ENCODE peak calls at places on chromosome 2, in four cellular contexts. Z is AG04450, B is brain microvascular endothelial cell, H is IMR-90. P is an unnamed sample.

GRCh38 chr2:134630760-134631159 is 88.0 kb downstream of the TMEM163 start:
- DNase-seq in H (no peak), Z (no peak), B (no peak), P (no peak)

GRCh38 chr2:237060518-237061312 is 25.0 kb upstream of the COPS8 start:
- DNase-seq in H (peak; percentile 72), B (peak; percentile 63), Z (peak; percentile 30), P (no peak)

GRCh38 chr2:219309278-219309677 is at the start of gene PTPRN:
- DNase-seq in H (peak; percentile 87), B (peak; percentile 5), Z (peak; percentile 36), P (no peak)

GRCh38 chr2:70328921-70329561 is 27.2 kb upstream of the FAM136A start:
- DNase-seq in B (no peak), Z (no peak), H (no peak), P (peak; percentile 93)

GRCh38 chr2:43766006-43766405 is 7.8 kb upstream of the DYNC2LI1 start:
- DNase-seq in B (no peak), H (no peak), Z (no peak), P (no peak)

GRCh38 chr2:28691774-28692281 is 59.8 kb upstream of the PPP1CB start:
- DNase-seq in B (peak; percentile 36), Z (peak; percentile 67), H (peak; percentile 82), P (no peak)

GRCh38 chr2:120625865-120626560 is 109.7 kb upstream of the GLI2 start:
- DNase-seq in Z (no peak), B (no peak), H (no peak), P (no peak)

GRCh38 chr2:40353236-40353635 is 98.7 kb downstream of the SLC8A1 start:
- DNase-seq in Z (no peak), H (no peak), B (no peak), P (no peak)

GRCh38 chr2:230905448-230906430 is 19.3 kb downstream of the GPR55 start:
- DNase-seq in H (peak; percentile 44), Z (no peak), B (peak; percentile 15), P (no peak)

GRCh38 chr2:40401896-40402295 is 50.0 kb downstream of the SLC8A1 start:
- DNase-seq in B (peak; percentile 94), Z (peak; percentile 49), H (peak; percentile 94), P (no peak)

GRCh38 chr2:66675596-66675995 is 240.7 kb downstream of the MEIS1 start:
- DNase-seq in H (no peak), B (no peak), Z (no peak), P (no peak)

GRCh38 chr2:147181351-147182029 is 663.3 kb upstream of the ACVR2A start:
- DNase-seq in Z (no peak), H (no peak), B (no peak), P (no peak)

GRCh38 chr2:53854678-53855077 is 5.1 kb downstream of the GPR75 start:
- DNase-seq in H (peak; percentile 10), B (no peak), Z (no peak), P (no peak)

GRCh38 chr2:199955007-199955338 is 318 bp downstream of the TYW5 start:
- DNase-seq in Z (no peak), H (no peak), B (no peak), P (no peak)

GRCh38 chr2:239040152-239040761 is 192.4 kb downstream of the TWIST2 start:
- DNase-seq in H (no peak), B (no peak), Z (no peak), P (no peak)

GRCh38 chr2:27705851-27706622 is 42.3 kb downstream of the SLC4A1AP start:
- DNase-seq in H (peak; percentile 99), B (peak; percentile 92), Z (peak; percentile 86), P (peak; percentile 98)

GRCh38 chr2:37648316-37649011 is 23.0 kb downstream of the CDC42EP3 start:
- DNase-seq in Z (no peak), H (no peak), B (no peak), P (no peak)

GRCh38 chr2:88003074-88003755 is 13.1 kb downstream of the RNU2-63P start:
- DNase-seq in B (no peak), H (no peak), Z (no peak), P (no peak)

GRCh38 chr2:222037211-222037610 is 261.6 kb downstream of the PAX3 start:
- DNase-seq in H (no peak), Z (no peak), B (no peak), P (no peak)

GRCh38 chr2:239378918-239379640 is 21.7 kb downstream of the HDAC4 start:
- DNase-seq in Z (no peak), H (no peak), B (no peak), P (no peak)

GRCh38 chr2:140353541-140353940 is 1573.4 kb upstream of the NXPH2 start:
- DNase-seq in B (peak; percentile 35), H (no peak), Z (no peak), P (peak; percentile 0)

GRCh38 chr2:171412571-171412970 is 21.2 kb downstream of the METTL8 start:
- DNase-seq in B (no peak), H (no peak), Z (no peak), P (no peak)

GRCh38 chr2:178550352-178550751 is 70.1 kb downstream of the PLEKHA3 start:
- DNase-seq in Z (no peak), B (no peak), H (no peak), P (no peak)

GRCh38 chr2:177422271-177422670 is 29.7 kb downstream of the AGPS start:
- DNase-seq in B (no peak), Z (no peak), H (peak; percentile 46), P (no peak)

GRCh38 chr2:152432206-152432653 is 97.3 kb downstream of the FMNL2 start:
- DNase-seq in B (peak; percentile 77), Z (no peak), H (peak; percentile 41), P (peak; percentile 85)

GRCh38 chr2:230602562-230603230 is 109.9 kb upstream of the CAB39 start:
- DNase-seq in H (no peak), B (no peak), Z (no peak), P (no peak)

GRCh38 chr2:150133623-150134022 is 353.8 kb downstream of the RND3 start:
- DNase-seq in B (peak; percentile 95), Z (no peak), H (peak; percentile 92), P (peak; percentile 98)

GRCh38 chr2:213086566-213086965 is 64.8 kb downstream of the IKZF2 start:
- DNase-seq in H (no peak), B (no peak), Z (no peak), P (no peak)
- H3K27ac ChIP-seq in H (no peak overlapping the region), B (no peak overlapping the region), Z (no peak overlapping the region), P (no peak overlapping the region)

GRCh38 chr2:131105950-131106801 is 1.0 kb downstream of the PLEKHB2 start:
- DNase-seq in Z (no peak), B (peak; percentile 43), H (peak; percentile 53), P (peak; percentile 39)
- H3K27ac ChIP-seq in Z (peak overlapping the region; percentile 80), B (peak overlapping the region; percentile 89), H (peak overlapping the region; percentile 38), P (peak overlapping the region; percentile 92)

DNA sequence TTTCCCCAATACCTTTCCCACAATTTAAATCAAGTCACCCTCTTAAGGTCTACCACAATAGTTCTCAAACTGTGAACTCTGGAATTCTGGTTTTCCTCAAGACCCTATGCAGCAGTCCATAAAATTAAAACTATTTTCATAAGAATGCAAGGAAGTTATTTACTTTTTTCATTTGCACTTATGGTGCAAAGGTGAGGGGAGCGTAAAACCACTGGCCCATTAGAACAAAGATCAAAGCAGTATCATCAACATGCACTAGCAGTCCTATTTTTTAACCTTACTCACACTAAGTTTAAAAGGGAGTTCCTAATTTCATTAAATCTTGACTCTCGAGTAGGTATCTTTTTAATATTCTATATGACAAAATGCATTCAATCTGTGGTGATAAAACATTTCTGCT is 85.3 kb downstream of the MEMO1 start:
- DNase-seq in H (no peak), B (no peak), Z (no peak), P (no peak)
- H3K27ac ChIP-seq in H (no peak overlapping the region), B (no peak overlapping the region), Z (no peak overlapping the region), P (no peak overlapping the region)

DNA sequence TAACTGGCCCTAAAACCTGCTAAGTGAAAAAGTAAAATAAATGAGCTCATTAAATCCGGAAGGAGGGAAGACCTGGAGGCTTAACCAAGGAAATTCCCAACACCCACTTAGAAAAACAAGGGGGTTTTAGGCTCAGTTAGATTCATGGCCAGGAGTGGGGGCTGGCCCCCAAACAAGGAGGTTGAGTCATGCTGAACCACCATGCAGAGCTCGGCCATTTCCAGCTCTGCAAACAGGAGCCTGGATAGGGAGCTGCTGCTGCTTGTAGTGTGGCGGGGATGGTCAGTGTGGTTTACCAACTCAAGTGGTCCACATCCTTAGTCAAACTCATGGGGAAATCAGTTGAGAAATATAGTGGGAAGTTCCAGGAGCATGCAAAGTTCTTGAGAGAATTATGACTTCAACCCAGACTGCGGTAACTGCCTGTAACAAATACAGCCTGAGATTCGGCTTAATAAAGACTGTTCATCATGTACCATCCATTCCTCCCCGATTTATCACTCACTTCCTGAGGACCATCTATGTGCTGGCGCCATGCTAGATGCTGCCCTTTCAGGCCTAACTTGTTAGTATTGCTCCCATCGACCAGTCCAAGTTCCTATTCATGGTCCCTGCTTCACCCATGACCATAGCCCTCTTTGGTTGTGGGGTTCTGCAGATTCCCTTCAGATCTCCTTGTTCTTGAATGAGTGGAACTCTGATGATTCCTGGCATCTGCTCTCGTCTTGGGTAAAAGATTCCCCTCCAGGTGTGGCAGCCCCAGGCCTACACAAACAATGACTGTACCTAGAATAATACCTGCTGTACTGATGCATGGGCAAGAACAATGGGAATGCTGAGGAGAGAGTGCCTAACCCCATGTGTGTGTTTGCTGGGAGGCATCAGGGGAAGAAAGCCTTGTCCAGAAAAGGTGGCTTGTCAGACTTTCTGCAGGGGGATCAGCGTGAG is 39.5 kb upstream of the MRPL19 start:
- DNase-seq in H (peak; percentile 65), B (peak; percentile 83), Z (no peak), P (no peak)
- H3K27ac ChIP-seq in H (peak overlapping the region; percentile 23), B (peak overlapping the region; percentile 87), Z (peak overlapping the region; percentile 87), P (peak overlapping the region; percentile 80)

DNA sequence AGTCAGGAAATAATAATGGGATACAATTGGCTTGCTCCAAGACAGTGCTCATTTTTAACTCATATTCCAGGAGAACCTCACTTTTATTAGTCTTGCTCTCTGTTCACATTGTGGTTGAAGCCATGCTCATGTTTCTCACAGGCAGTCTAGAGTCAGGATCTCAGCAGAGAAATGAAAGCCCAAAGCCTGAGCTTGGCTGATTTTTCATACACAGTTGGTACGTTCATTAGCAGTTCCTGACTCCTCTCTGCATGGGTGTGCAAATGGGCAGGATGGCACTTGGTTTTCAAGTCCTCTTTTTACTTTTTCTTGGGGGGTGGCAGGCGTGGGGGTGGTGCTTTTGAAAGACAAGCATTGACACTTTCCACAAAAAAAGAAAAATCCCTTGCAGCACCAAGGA is 56.0 kb upstream of the KLF7 start:
- DNase-seq in H (no peak), B (no peak), Z (no peak), P (no peak)
- H3K27ac ChIP-seq in H (no peak overlapping the region), B (no peak overlapping the region), Z (no peak overlapping the region), P (no peak overlapping the region)

GRCh38 chr2:164780611-164781167 is 60.9 kb downstream of the COBLL1 start:
- DNase-seq in H (no peak), B (no peak), Z (no peak), P (no peak)
- H3K27ac ChIP-seq in H (no peak overlapping the region), B (no peak overlapping the region), Z (no peak overlapping the region), P (no peak overlapping the region)

GRCh38 chr2:95077521-95077807 is 44.1 kb downstream of the MRPS5 start:
- DNase-seq in Z (no peak), B (no peak), H (no peak), P (no peak)

GRCh38 chr2:95075440-95075885 is 46.1 kb downstream of the MRPS5 start:
- DNase-seq in H (no peak), B (no peak), Z (no peak), P (no peak)

GRCh38 chr2:95076705-95077520 is 44.7 kb downstream of the MRPS5 start:
- DNase-seq in B (peak; percentile 37), H (peak; percentile 39), Z (no peak), P (peak; percentile 24)

GRCh38 chr2:95079455-95079776 is 42.2 kb downstream of the MRPS5 start:
- DNase-seq in B (no peak), Z (no peak), H (no peak), P (no peak)

GRCh38 chr2:95077893-95078603 is 43.6 kb downstream of the MRPS5 start:
- DNase-seq in Z (no peak), H (no peak), B (no peak), P (no peak)
- H3K27ac ChIP-seq in Z (no peak overlapping the region), H (no peak overlapping the region), B (no peak overlapping the region), P (no peak overlapping the region)

GRCh38 chr2:223760838-223761502 is 76.4 kb downstream of the AP1S3 start:
- DNase-seq in Z (no peak), H (peak; percentile 89), B (peak; percentile 83), P (peak; percentile 93)
- H3K27ac ChIP-seq in Z (peak overlapping the region; percentile 32), H (no peak overlapping the region), B (peak overlapping the region; percentile 63), P (peak overlapping the region; percentile 97)

P was measured in epithelial cell of prostate.